ENCODE peak calls at places on chromosomes 1 and 21, in five cellular contexts. N is neural crest cell, H is Peyer's patch, L is NCI-H1105, C is nucleus accumbens. X is an unnamed sample.

GRCh38 chr21:36162631-36163030 is 6.0 kb downstream of the DOP1B start:
- DNase-seq in L (no peak), N (no peak), C (no peak), H (no peak), X (no peak)

GRCh38 chr21:14918542-14918941 is 146.3 kb downstream of the NRIP1 start:
- DNase-seq in L (no peak), H (no peak), C (no peak), N (no peak), X (no peak)

GRCh38 chr1:88878731-88879130 is 12.6 kb downstream of the GTF2B start:
- DNase-seq in C (no peak), H (no peak), N (no peak), L (no peak), X (no peak)

GRCh38 chr1:14039894-14040430 is 340.0 kb downstream of the PRDM2 start:
- DNase-seq in N (no peak), C (no peak), H (no peak), L (no peak), X (no peak)

GRCh38 chr1:243313635-243314536 is 58.0 kb downstream of the SDCCAG8 start:
- DNase-seq in H (no peak), C (no peak), L (no peak), N (no peak), X (peak)

GRCh38 chr21:41766883-41767605 is at the start of gene RIPK4:
- DNase-seq in L (peak), H (peak), C (no peak), N (no peak), X (peak)

GRCh38 chr1:168084396-168085231 is 52.1 kb downstream of the GPR161 start:
- DNase-seq in N (peak), H (peak), L (no peak), C (no peak), X (peak)

GRCh38 chr1:76260279-76260678 is 185.7 kb downstream of the ST6GALNAC3 start:
- DNase-seq in H (no peak), C (no peak), N (no peak), L (no peak), X (no peak)

X was measured in stimulated activated naive B cell treated with anti-CD40 and anti-IgM and Interleukin-4, amounts not matched to agents 10 μg/mL and 1 μg/mL and 100 μg/mL, for 72 hours.